ENCODE peak calls at places on chromosomes 4 and X, in ten cellular contexts. One of them, this sample, is unnamed.

GRCh38 chr4:53711916-53712315 is 120.6 kb upstream of the LNX1 start:
- DNase-seq in aorta: no peak
- DNase-seq in neuronal stem cell: no peak
- DNase-seq in upper lobe of right lung: no peak
- DNase-seq in keratinocyte: no peak
- DNase-seq in cardiac muscle cell: no peak
- DNase-seq in fibroblast of lung: no peak
- DNase-seq in tibial nerve: no peak
- DNase-seq in sigmoid colon: no peak
- DNase-seq in heart right ventricle: no peak
- DNase-seq in this sample: no peak

GRCh38 chr4:182190306-182190705 is 52.9 kb upstream of the TENM3 start:
- DNase-seq in tibial nerve: no peak
- DNase-seq in upper lobe of right lung: no peak
- DNase-seq in neuronal stem cell: no peak
- DNase-seq in keratinocyte: no peak
- DNase-seq in fibroblast of lung: peak
- DNase-seq in heart right ventricle: no peak
- DNase-seq in cardiac muscle cell: peak
- DNase-seq in sigmoid colon: no peak
- DNase-seq in aorta: no peak
- DNase-seq in this sample: no peak

GRCh38 chr4:91592125-91592524 is 711.6 kb upstream of the GRID2 start:
- DNase-seq in keratinocyte: no peak
- DNase-seq in upper lobe of right lung: no peak
- DNase-seq in aorta: no peak
- DNase-seq in cardiac muscle cell: no peak
- DNase-seq in neuronal stem cell: no peak
- DNase-seq in fibroblast of lung: no peak
- DNase-seq in sigmoid colon: no peak
- DNase-seq in heart right ventricle: no peak
- DNase-seq in tibial nerve: no peak
- DNase-seq in this sample: no peak

GRCh38 chr4:5199142-5199541 is 147.9 kb downstream of the STK32B start:
- DNase-seq in sigmoid colon: no peak
- DNase-seq in aorta: no peak
- DNase-seq in upper lobe of right lung: no peak
- DNase-seq in cardiac muscle cell: no peak
- DNase-seq in fibroblast of lung: no peak
- DNase-seq in keratinocyte: no peak
- DNase-seq in heart right ventricle: no peak
- DNase-seq in neuronal stem cell: no peak
- DNase-seq in tibial nerve: no peak
- DNase-seq in this sample: no peak

GRCh38 chr4:71553605-71554004 is 214.8 kb downstream of the SLC4A4 start:
- DNase-seq in keratinocyte: no peak
- DNase-seq in heart right ventricle: no peak
- DNase-seq in sigmoid colon: no peak
- DNase-seq in fibroblast of lung: peak
- DNase-seq in upper lobe of right lung: no peak
- DNase-seq in aorta: no peak
- DNase-seq in tibial nerve: no peak
- DNase-seq in cardiac muscle cell: peak
- DNase-seq in neuronal stem cell: no peak
- DNase-seq in this sample: no peak

GRCh38 chr4:186204611-186205144 is 13.3 kb downstream of the CYP4V2 start:
- DNase-seq in heart right ventricle: no peak
- DNase-seq in cardiac muscle cell: no peak
- DNase-seq in neuronal stem cell: no peak
- DNase-seq in aorta: no peak
- DNase-seq in tibial nerve: no peak
- DNase-seq in sigmoid colon: no peak
- DNase-seq in upper lobe of right lung: no peak
- DNase-seq in keratinocyte: no peak
- DNase-seq in fibroblast of lung: no peak
- DNase-seq in this sample: no peak

GRCh38 chr4:20370284-20370683 is 118.6 kb downstream of the SLIT2 start:
- DNase-seq in fibroblast of lung: peak
- DNase-seq in heart right ventricle: no peak
- DNase-seq in neuronal stem cell: no peak
- DNase-seq in cardiac muscle cell: no peak
- DNase-seq in aorta: no peak
- DNase-seq in sigmoid colon: no peak
- DNase-seq in tibial nerve: no peak
- DNase-seq in upper lobe of right lung: no peak
- DNase-seq in keratinocyte: no peak
- DNase-seq in this sample: no peak

GRCh38 chr4:24229976-24230375 is 340.1 kb upstream of the PPARGC1A start:
- DNase-seq in cardiac muscle cell: no peak
- DNase-seq in fibroblast of lung: peak
- DNase-seq in aorta: no peak
- DNase-seq in keratinocyte: peak
- DNase-seq in heart right ventricle: no peak
- DNase-seq in neuronal stem cell: no peak
- DNase-seq in tibial nerve: no peak
- DNase-seq in upper lobe of right lung: no peak
- DNase-seq in sigmoid colon: no peak
- DNase-seq in this sample: no peak

GRCh38 chr4:170109586-170110289 is 20.0 kb upstream of the AADAT start:
- DNase-seq in upper lobe of right lung: no peak
- DNase-seq in cardiac muscle cell: no peak
- DNase-seq in tibial nerve: no peak
- DNase-seq in sigmoid colon: no peak
- DNase-seq in keratinocyte: no peak
- DNase-seq in neuronal stem cell: no peak
- DNase-seq in fibroblast of lung: peak
- DNase-seq in heart right ventricle: no peak
- DNase-seq in aorta: no peak
- DNase-seq in this sample: no peak

GRCh38 chr4:2066011-2066551 is 7.0 kb downstream of the NAT8L start:
- DNase-seq in cardiac muscle cell: no peak
- DNase-seq in aorta: peak
- DNase-seq in heart right ventricle: no peak
- DNase-seq in keratinocyte: no peak
- DNase-seq in neuronal stem cell: no peak
- DNase-seq in upper lobe of right lung: peak
- DNase-seq in sigmoid colon: peak
- DNase-seq in tibial nerve: no peak
- DNase-seq in fibroblast of lung: no peak
- DNase-seq in this sample: peak
- H3K27ac ChIP-seq in cardiac muscle cell: no peak
- H3K27ac ChIP-seq in aorta: no peak
- H3K27ac ChIP-seq in heart right ventricle: no peak
- H3K27ac ChIP-seq in keratinocyte: no peak
- H3K27ac ChIP-seq in neuronal stem cell: no peak
- H3K27ac ChIP-seq in upper lobe of right lung: no peak
- H3K27ac ChIP-seq in sigmoid colon: no peak
- H3K27ac ChIP-seq in tibial nerve: no peak
- H3K27ac ChIP-seq in fibroblast of lung: no peak
- H3K27ac ChIP-seq in this sample: no peak

DNA sequence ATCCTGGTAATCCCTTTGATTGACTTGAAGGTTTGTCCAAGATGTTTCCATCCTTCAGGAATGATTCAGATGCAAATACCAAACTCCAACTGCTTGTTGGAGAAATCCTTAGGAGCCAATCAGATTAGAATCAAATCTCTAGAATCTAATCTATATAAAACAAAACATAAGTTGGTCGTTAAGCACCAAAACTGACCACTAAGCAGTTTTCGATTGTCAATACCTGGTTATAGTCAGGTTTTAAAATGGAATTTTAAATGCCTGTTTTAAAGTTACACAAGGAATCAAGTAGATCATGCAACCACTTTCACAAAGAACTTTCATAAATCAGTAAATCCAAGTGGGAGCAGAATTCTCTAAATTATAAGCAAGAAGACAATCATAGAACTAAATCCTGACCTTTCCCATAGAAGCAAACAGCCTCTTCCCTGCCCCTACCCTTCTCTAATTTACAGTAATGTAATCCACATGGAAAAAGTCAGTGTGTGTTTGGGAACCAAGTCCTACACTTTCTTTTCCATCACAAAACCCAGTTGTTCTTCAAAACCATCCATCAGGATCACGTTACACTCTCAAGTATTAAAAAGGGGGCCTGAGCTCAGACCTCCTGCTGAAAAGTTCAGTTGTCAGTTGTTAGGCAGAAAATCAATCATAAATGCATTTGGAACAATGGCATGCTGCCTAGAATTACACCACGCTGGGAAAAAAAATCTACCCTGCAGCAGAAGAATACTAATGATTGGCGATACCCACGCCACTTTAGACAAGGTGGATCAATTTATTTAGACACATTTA is 236.3 kb downstream of the PARM1 start:
- DNase-seq in upper lobe of right lung: no peak
- DNase-seq in cardiac muscle cell: no peak
- DNase-seq in aorta: no peak
- DNase-seq in keratinocyte: no peak
- DNase-seq in tibial nerve: no peak
- DNase-seq in fibroblast of lung: no peak
- DNase-seq in heart right ventricle: no peak
- DNase-seq in sigmoid colon: no peak
- DNase-seq in neuronal stem cell: no peak
- DNase-seq in this sample: no peak
- H3K4me3 ChIP-seq in upper lobe of right lung: no peak
- H3K4me3 ChIP-seq in cardiac muscle cell: no peak
- H3K4me3 ChIP-seq in aorta: no peak
- H3K4me3 ChIP-seq in keratinocyte: no peak
- H3K4me3 ChIP-seq in tibial nerve: no peak
- H3K4me3 ChIP-seq in fibroblast of lung: no peak
- H3K4me3 ChIP-seq in heart right ventricle: no peak
- H3K4me3 ChIP-seq in sigmoid colon: no peak
- H3K4me3 ChIP-seq in neuronal stem cell: no peak
- H3K4me3 ChIP-seq in this sample: no peak

DNA sequence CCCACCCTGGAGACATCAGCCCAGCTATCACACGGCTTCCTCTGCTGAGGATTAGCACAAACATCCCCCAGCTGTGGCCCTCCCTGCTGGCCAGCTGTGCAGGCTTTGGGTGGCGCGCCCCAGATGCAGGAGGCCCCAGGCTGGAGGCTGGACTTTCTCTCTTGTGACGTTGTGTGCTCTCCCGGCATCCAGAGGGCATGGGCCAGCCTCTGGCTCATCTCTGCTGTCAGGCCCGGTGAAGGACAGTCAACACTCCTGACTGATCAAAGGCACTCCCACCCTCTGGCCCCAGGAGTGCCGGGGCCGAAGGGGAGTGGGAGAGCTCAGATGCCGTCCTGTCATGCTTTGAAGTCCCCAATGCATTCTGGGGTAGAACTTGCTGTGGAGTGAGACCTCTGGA is 29.9 kb upstream of the PJA1 start:
- DNase-seq in tibial nerve: no peak
- DNase-seq in neuronal stem cell: no peak
- DNase-seq in aorta: no peak
- DNase-seq in fibroblast of lung: no peak
- DNase-seq in sigmoid colon: no peak
- DNase-seq in keratinocyte: no peak
- DNase-seq in cardiac muscle cell: peak
- DNase-seq in heart right ventricle: no peak
- DNase-seq in upper lobe of right lung: no peak
- DNase-seq in this sample: no peak
- H3K27ac ChIP-seq in tibial nerve: no peak
- H3K27ac ChIP-seq in neuronal stem cell: no peak
- H3K27ac ChIP-seq in aorta: no peak
- H3K27ac ChIP-seq in fibroblast of lung: no peak
- H3K27ac ChIP-seq in sigmoid colon: no peak
- H3K27ac ChIP-seq in keratinocyte: no peak
- H3K27ac ChIP-seq in cardiac muscle cell: peak
- H3K27ac ChIP-seq in heart right ventricle: no peak
- H3K27ac ChIP-seq in upper lobe of right lung: no peak
- H3K27ac ChIP-seq in this sample: no peak

GRCh38 chr4:137693641-137694040 is 161.3 kb upstream of the PCDH18 start:
- DNase-seq in keratinocyte: no peak
- DNase-seq in fibroblast of lung: no peak
- DNase-seq in tibial nerve: no peak
- DNase-seq in neuronal stem cell: no peak
- DNase-seq in aorta: no peak
- DNase-seq in upper lobe of right lung: no peak
- DNase-seq in heart right ventricle: no peak
- DNase-seq in cardiac muscle cell: no peak
- DNase-seq in sigmoid colon: no peak
- DNase-seq in this sample: no peak

GRCh38 chr4:137688651-137689050 is 156.4 kb upstream of the PCDH18 start:
- DNase-seq in neuronal stem cell: no peak
- DNase-seq in keratinocyte: no peak
- DNase-seq in tibial nerve: no peak
- DNase-seq in fibroblast of lung: no peak
- DNase-seq in heart right ventricle: no peak
- DNase-seq in sigmoid colon: no peak
- DNase-seq in aorta: no peak
- DNase-seq in upper lobe of right lung: no peak
- DNase-seq in cardiac muscle cell: no peak
- DNase-seq in this sample: no peak

GRCh38 chr4:137700072-137700471 is 167.8 kb upstream of the PCDH18 start:
- DNase-seq in sigmoid colon: no peak
- DNase-seq in upper lobe of right lung: no peak
- DNase-seq in fibroblast of lung: peak
- DNase-seq in aorta: no peak
- DNase-seq in heart right ventricle: no peak
- DNase-seq in cardiac muscle cell: no peak
- DNase-seq in neuronal stem cell: no peak
- DNase-seq in keratinocyte: no peak
- DNase-seq in tibial nerve: no peak
- DNase-seq in this sample: no peak

GRCh38 chr4:137692205-137692604 is 159.9 kb upstream of the PCDH18 start:
- DNase-seq in heart right ventricle: no peak
- DNase-seq in cardiac muscle cell: no peak
- DNase-seq in neuronal stem cell: no peak
- DNase-seq in fibroblast of lung: no peak
- DNase-seq in upper lobe of right lung: no peak
- DNase-seq in tibial nerve: no peak
- DNase-seq in aorta: no peak
- DNase-seq in keratinocyte: no peak
- DNase-seq in sigmoid colon: no peak
- DNase-seq in this sample: no peak

GRCh38 chr4:137694138-137694537 is 161.8 kb upstream of the PCDH18 start:
- DNase-seq in keratinocyte: no peak
- DNase-seq in fibroblast of lung: peak
- DNase-seq in upper lobe of right lung: no peak
- DNase-seq in tibial nerve: peak
- DNase-seq in cardiac muscle cell: no peak
- DNase-seq in neuronal stem cell: no peak
- DNase-seq in aorta: peak
- DNase-seq in heart right ventricle: no peak
- DNase-seq in sigmoid colon: no peak
- DNase-seq in this sample: no peak
- H3K4me3 ChIP-seq in keratinocyte: no peak
- H3K4me3 ChIP-seq in fibroblast of lung: no peak
- H3K4me3 ChIP-seq in upper lobe of right lung: no peak
- H3K4me3 ChIP-seq in tibial nerve: no peak
- H3K4me3 ChIP-seq in cardiac muscle cell: no peak
- H3K4me3 ChIP-seq in neuronal stem cell: no peak
- H3K4me3 ChIP-seq in aorta: no peak
- H3K4me3 ChIP-seq in heart right ventricle: no peak
- H3K4me3 ChIP-seq in sigmoid colon: no peak
- H3K4me3 ChIP-seq in this sample: no peak

This sample was measured in lower lobe of right lung.